ENCODE peak calls at places on chromosomes 11 and 22, in four cellular contexts. Y is neuronal stem cell, X is mesenchymal stem cell, Z is H1. J is an unnamed sample.

GRCh38 chr22:43342347-43343261 is 568 bp downstream of the SCUBE1 start:
- DNase-seq in X (no peak), Y (no peak), Z (no peak), J (no peak)

GRCh38 chr22:45218974-45219373 is 21.7 kb downstream of the KIAA0930 start:
- DNase-seq in X (peak), Y (no peak), Z (no peak), J (peak)

GRCh38 chr11:46278387-46279173 is 1.1 kb downstream of the CREB3L1 start:
- DNase-seq in Y (no peak), Z (no peak), X (peak), J (peak)

GRCh38 chr22:21712751-21713427 is 22.7 kb downstream of the YPEL1 start:
- DNase-seq in Z (no peak), Y (no peak), X (peak), J (peak)

GRCh38 chr11:42524534-42525227 is 787.1 kb upstream of the API5 start:
- DNase-seq in Z (peak), Y (peak), X (peak), J (peak)

GRCh38 chr11:1867381-1867780 is 14.5 kb downstream of the LSP1 start:
- DNase-seq in Y (no peak), X (no peak), Z (no peak), J (no peak)

GRCh38 chr22:22574361-22574760 is 15.3 kb upstream of the PRAME start:
- DNase-seq in X (no peak), Z (no peak), Y (no peak), J (no peak)

GRCh38 chr11:95659088-95659487 is 130.5 kb downstream of the FAM76B start:
- DNase-seq in Y (no peak), Z (no peak), X (peak), J (no peak)

GRCh38 chr22:39920134-39920743 is 19.4 kb downstream of the GRAP2 start:
- DNase-seq in Z (no peak), Y (no peak), X (no peak), J (no peak)

GRCh38 chr11:63822438-63822837 is 9.2 kb downstream of the SPINDOC start:
- DNase-seq in X (no peak), Z (no peak), Y (no peak), J (no peak)

GRCh38 chr22:37442537-37442936 is 15.3 kb upstream of the ELFN2 start:
- DNase-seq in X (peak), Y (no peak), Z (no peak), J (no peak)

GRCh38 chr22:31603574-31603973 is 58.4 kb downstream of the PISD start:
- DNase-seq in Z (no peak), X (no peak), Y (no peak), J (no peak)

GRCh38 chr11:118366287-118366686 is 6.9 kb downstream of the UBE4A start:
- DNase-seq in Z (no peak), Y (no peak), X (no peak), J (no peak)

GRCh38 chr11:103326070-103326794 is 217.0 kb downstream of the DYNC2H1 start:
- DNase-seq in Z (peak), Y (peak), X (peak), J (peak)

GRCh38 chr11:40241524-40242037 is 1217.9 kb downstream of the LRRC4C start:
- DNase-seq in X (peak), Z (no peak), Y (no peak), J (peak)

GRCh38 chr11:86440843-86441242 is 66.2 kb downstream of the CCDC81 start:
- DNase-seq in Y (no peak), X (no peak), Z (no peak), J (no peak)

GRCh38 chr11:64048042-64048854 is 12.5 kb downstream of the FLRT1 start:
- DNase-seq in Z (no peak), X (no peak), Y (no peak), J (no peak)

GRCh38 chr22:29870574-29870973 is 12.4 kb upstream of the MTMR3 start:
- DNase-seq in Y (no peak), X (no peak), Z (no peak), J (no peak)

GRCh38 chr11:69644962-69645675 is 4.2 kb downstream of the CCND1 start:
- DNase-seq in Y (no peak), X (no peak), Z (no peak), J (no peak)

GRCh38 chr11:897226-898159 is 13.1 kb downstream of the CHID1 start:
- DNase-seq in Y (no peak), Z (no peak), X (no peak), J (no peak)

GRCh38 chr22:30890689-30891442 is 77.7 kb downstream of the MORC2 start:
- DNase-seq in Y (peak), Z (no peak), X (peak), J (peak)

DNA sequence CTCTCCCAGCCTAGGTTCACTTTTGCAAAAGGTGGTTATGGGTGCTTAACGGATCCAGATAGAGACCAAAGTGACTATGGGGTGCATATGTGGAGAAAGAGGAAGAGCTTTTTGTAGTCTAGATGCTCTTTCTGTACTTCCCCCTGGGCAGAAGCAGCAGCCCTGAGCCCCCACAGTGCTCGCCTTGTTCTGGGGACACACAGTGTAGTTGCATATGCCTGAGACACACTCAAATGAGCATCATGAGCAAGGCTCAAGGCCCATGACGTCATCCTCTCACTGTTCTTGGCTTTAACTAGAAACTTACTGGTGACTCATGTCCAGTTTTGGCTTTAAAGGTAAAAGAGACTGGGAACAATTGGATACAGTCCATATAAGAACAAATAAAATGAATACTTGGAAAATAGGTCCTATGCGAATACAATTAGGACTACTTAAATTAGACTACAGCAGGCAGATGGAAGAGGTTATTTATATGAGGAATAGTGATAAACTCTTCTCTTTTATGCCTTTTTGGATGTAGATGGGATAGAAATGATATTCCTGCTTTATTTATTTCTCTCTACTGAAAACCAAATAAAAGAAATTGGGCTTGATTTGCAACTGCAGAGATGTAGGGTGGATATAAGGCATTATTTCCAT is 20.1 kb upstream of the PEX26 start:
- DNase-seq in Z (no peak), X (peak), Y (no peak), J (no peak)
- H3K4me2 ChIP-seq in Z (no peak), X (no peak), Y (no peak), J (no peak)

GRCh38 chr11:72036687-72037086 is 38.0 kb downstream of the IL18BP start:
- DNase-seq in X (no peak), Y (no peak), Z (no peak), J (no peak)
- H2BK15ac ChIP-seq in X (no peak), Y (no peak), Z (no peak), J (no peak)

GRCh38 chr11:44147751-44148150 is 52.3 kb downstream of the EXT2 start:
- DNase-seq in X (no peak), Y (no peak), Z (no peak), J (no peak)
- H3K27ac ChIP-seq in X (no peak), Y (no peak), Z (no peak), J (no peak)

GRCh38 chr11:66144000-66144678 is 74.1 kb downstream of the PACS1 start:
- DNase-seq in X (no peak), Z (no peak), Y (no peak), J (no peak)

GRCh38 chr11:66139817-66140216 is 69.7 kb downstream of the PACS1 start:
- DNase-seq in Y (no peak), Z (no peak), X (no peak), J (no peak)

GRCh38 chr11:66143264-66143566 is 73.1 kb downstream of the PACS1 start:
- DNase-seq in Z (no peak), X (no peak), Y (no peak), J (no peak)

GRCh38 chr11:66146940-66147339 is 76.9 kb downstream of the PACS1 start:
- DNase-seq in X (no peak), Y (no peak), Z (no peak), J (no peak)

GRCh38 chr11:66142370-66143263 is 72.5 kb downstream of the PACS1 start:
- DNase-seq in Z (no peak), Y (no peak), X (peak), J (peak)
- H3K4me2 ChIP-seq in Z (no peak), Y (no peak), X (no peak), J (no peak)

GRCh38 chr11:68040121-68040956 is 1.5 kb downstream of the TCIRG1 start:
- DNase-seq in X (peak), Y (no peak), Z (peak), J (peak)
- H2BK15ac ChIP-seq in X (peak), Y (peak), Z (peak), J (no peak)

DNA sequence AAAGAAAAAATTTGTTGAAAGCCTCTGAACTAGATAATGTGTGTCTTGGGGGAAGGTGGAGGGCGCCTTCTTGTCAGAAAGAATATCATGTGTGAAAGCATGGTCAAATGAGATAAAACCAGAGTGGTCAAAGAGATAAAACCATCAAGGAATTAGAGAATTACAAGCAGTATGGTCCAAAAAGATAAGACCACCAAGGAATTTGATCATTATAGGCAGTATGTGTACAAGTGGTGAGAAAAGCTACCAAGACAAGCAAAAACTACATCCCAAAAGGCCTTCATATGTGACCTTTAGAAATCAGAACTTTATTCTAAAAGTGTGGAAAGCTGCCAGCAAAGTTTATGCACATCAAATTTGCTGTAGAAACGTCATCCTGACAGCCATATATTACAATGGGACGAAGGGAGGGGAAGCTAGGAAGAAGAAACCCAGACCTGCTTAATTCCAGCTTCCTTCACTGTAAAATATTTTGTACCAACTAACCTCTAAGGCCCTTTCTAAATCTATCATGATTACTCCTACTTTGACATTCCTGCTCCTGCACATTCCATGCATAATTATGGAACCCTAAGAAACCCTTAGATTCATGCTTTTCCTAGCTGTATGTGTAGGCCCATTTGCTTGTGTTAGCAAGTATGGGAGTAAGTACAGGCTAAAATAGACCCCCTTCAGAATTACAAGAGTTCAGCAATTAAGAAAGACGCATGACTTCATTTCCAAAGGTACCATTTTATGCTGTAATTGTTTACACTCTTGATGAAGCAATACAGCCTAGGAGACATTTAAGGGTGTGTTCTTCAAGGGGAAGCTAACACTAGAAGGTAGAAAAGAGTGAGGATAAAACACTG is 51.6 kb downstream of the LGR4 start:
- DNase-seq in Y (no peak), Z (no peak), X (peak), J (peak)
- H3K27ac ChIP-seq in Y (no peak), Z (no peak), X (peak), J (no peak)

DNA sequence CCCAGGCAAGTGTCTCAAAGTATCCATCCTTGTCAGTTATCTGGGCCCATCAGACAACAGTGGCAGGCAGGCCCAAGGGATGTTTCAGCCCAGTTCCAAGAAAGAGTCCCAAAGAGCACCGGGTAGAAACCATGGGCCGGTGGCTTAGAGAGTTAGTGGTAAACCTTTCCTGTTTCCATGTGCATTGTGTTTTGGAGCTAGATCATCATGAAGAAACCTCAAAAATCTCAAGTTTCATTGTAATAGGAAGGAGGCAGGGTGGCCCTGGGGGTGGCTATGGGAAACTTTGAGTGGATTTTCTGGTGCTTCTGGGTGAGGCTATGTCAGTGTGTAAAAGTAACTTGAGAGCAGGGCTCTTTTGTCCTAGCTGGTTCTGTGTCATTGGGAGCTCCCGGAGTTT is 68.1 kb downstream of the UBASH3B start:
- DNase-seq in X (no peak), Z (no peak), Y (no peak), J (no peak)
- H3K4me2 ChIP-seq in X (no peak), Z (no peak), Y (no peak), J (no peak)

GRCh38 chr11:75399344-75400109 is at the start of gene RPS3:
- DNase-seq in Z (peak), Y (peak), X (peak), J (peak)
- H2BK15ac ChIP-seq in Z (peak), Y (no peak), X (no peak), J (no peak)

GRCh38 chr22:19966908-19967750 is 25.5 kb upstream of the TXNRD2 start:
- DNase-seq in Z (no peak), X (no peak), Y (no peak), J (no peak)
- H3K27ac ChIP-seq in Z (no peak), X (no peak), Y (no peak), J (no peak)